ENCODE peak calls at places on chromosomes 7 and 10, in nine cellular contexts. One of them, this sample, is unnamed.

GRCh38 chr10:70174058-70174741 is 3.9 kb upstream of the SAR1A start:
- DNase-seq in GM13977: no peak
- DNase-seq in NCI-H2171 treated with DMSO at 0.1 percent for 48 hours: no peak
- DNase-seq in H4: peak; percentile 22
- DNase-seq in NCI-H1694: no peak
- DNase-seq in H54: peak; percentile 30
- DNase-seq in fibroblast of lung: peak; percentile 5
- DNase-seq in HCT116: no peak
- DNase-seq in cardiac muscle cell: no peak
- DNase-seq in this sample: no peak

GRCh38 chr7:155346285-155346684 is 48.6 kb downstream of the INSIG1 start:
- DNase-seq in GM13977: no peak
- DNase-seq in NCI-H2171 treated with DMSO at 0.1 percent for 48 hours: no peak
- DNase-seq in H4: no peak
- DNase-seq in NCI-H1694: no peak
- DNase-seq in H54: no peak
- DNase-seq in fibroblast of lung: no peak
- DNase-seq in HCT116: no peak
- DNase-seq in cardiac muscle cell: no peak
- DNase-seq in this sample: no peak

GRCh38 chr10:73965890-73966768 is 31.8 kb upstream of the VCL start:
- DNase-seq in GM13977: no peak
- DNase-seq in NCI-H2171 treated with DMSO at 0.1 percent for 48 hours: peak; percentile 62
- DNase-seq in H4: peak; percentile 99
- DNase-seq in NCI-H1694: peak; percentile 78
- DNase-seq in H54: peak; percentile 83
- DNase-seq in fibroblast of lung: peak; percentile 99
- DNase-seq in HCT116: peak; percentile 99
- DNase-seq in cardiac muscle cell: peak; percentile 99
- DNase-seq in this sample: peak; percentile 51

GRCh38 chr10:44186150-44186549 is 198.7 kb downstream of the CXCL12 start:
- DNase-seq in GM13977: no peak
- DNase-seq in NCI-H2171 treated with DMSO at 0.1 percent for 48 hours: no peak
- DNase-seq in H4: peak; percentile 67
- DNase-seq in NCI-H1694: no peak
- DNase-seq in H54: no peak
- DNase-seq in fibroblast of lung: peak; percentile 70
- DNase-seq in HCT116: no peak
- DNase-seq in cardiac muscle cell: peak; percentile 92
- DNase-seq in this sample: no peak

GRCh38 chr10:6050801-6051445 is 11.2 kb downstream of the IL2RA start:
- DNase-seq in GM13977: peak; percentile 71
- DNase-seq in NCI-H2171 treated with DMSO at 0.1 percent for 48 hours: no peak
- DNase-seq in H4: peak; percentile 77
- DNase-seq in NCI-H1694: no peak
- DNase-seq in H54: peak; percentile 24
- DNase-seq in fibroblast of lung: no peak
- DNase-seq in HCT116: no peak
- DNase-seq in cardiac muscle cell: peak; percentile 76
- DNase-seq in this sample: no peak

GRCh38 chr7:20030915-20031362 is 186.2 kb downstream of the MACC1 start:
- DNase-seq in GM13977: no peak
- DNase-seq in NCI-H2171 treated with DMSO at 0.1 percent for 48 hours: no peak
- DNase-seq in H4: peak; percentile 43
- DNase-seq in NCI-H1694: no peak
- DNase-seq in H54: no peak
- DNase-seq in fibroblast of lung: peak; percentile 84
- DNase-seq in HCT116: peak; percentile 2
- DNase-seq in cardiac muscle cell: peak; percentile 14
- DNase-seq in this sample: no peak

GRCh38 chr7:75854233-75854632 is 24.6 kb upstream of the RHBDD2 start:
- DNase-seq in GM13977: no peak
- DNase-seq in NCI-H2171 treated with DMSO at 0.1 percent for 48 hours: no peak
- DNase-seq in H4: no peak
- DNase-seq in NCI-H1694: no peak
- DNase-seq in H54: no peak
- DNase-seq in fibroblast of lung: peak; percentile 70
- DNase-seq in HCT116: no peak
- DNase-seq in cardiac muscle cell: peak; percentile 92
- DNase-seq in this sample: no peak

GRCh38 chr10:28570598-28570997 is 37.7 kb downstream of the WAC start:
- DNase-seq in GM13977: no peak
- DNase-seq in NCI-H2171 treated with DMSO at 0.1 percent for 48 hours: no peak
- DNase-seq in H4: no peak
- DNase-seq in NCI-H1694: no peak
- DNase-seq in H54: no peak
- DNase-seq in fibroblast of lung: no peak
- DNase-seq in HCT116: no peak
- DNase-seq in cardiac muscle cell: no peak
- DNase-seq in this sample: no peak

GRCh38 chr7:24668922-24669635 is 88.2 kb downstream of the GSDME start:
- DNase-seq in GM13977: no peak
- DNase-seq in NCI-H2171 treated with DMSO at 0.1 percent for 48 hours: no peak
- DNase-seq in H4: no peak
- DNase-seq in NCI-H1694: no peak
- DNase-seq in H54: no peak
- DNase-seq in fibroblast of lung: peak; percentile 29
- DNase-seq in HCT116: no peak
- DNase-seq in cardiac muscle cell: peak; percentile 29
- DNase-seq in this sample: no peak

GRCh38 chr7:123865517-123866117 is 20.6 kb downstream of the HYAL4 start:
- DNase-seq in GM13977: peak; percentile 26
- DNase-seq in NCI-H2171 treated with DMSO at 0.1 percent for 48 hours: peak; percentile 47
- DNase-seq in H4: peak; percentile 70
- DNase-seq in NCI-H1694: peak; percentile 55
- DNase-seq in H54: peak; percentile 7
- DNase-seq in fibroblast of lung: peak; percentile 48
- DNase-seq in HCT116: peak; percentile 49
- DNase-seq in cardiac muscle cell: peak; percentile 84
- DNase-seq in this sample: peak; percentile 39

GRCh38 chr10:123391275-123392028 is 237.2 kb downstream of the BUB3 start:
- DNase-seq in GM13977: peak; percentile 70
- DNase-seq in NCI-H2171 treated with DMSO at 0.1 percent for 48 hours: peak; percentile 84
- DNase-seq in H4: no peak
- DNase-seq in NCI-H1694: no peak
- DNase-seq in H54: no peak
- DNase-seq in fibroblast of lung: no peak
- DNase-seq in HCT116: no peak
- DNase-seq in cardiac muscle cell: no peak
- DNase-seq in this sample: no peak

GRCh38 chr10:79159785-79160184 is 91.0 kb downstream of the ZMIZ1 start:
- DNase-seq in GM13977: no peak
- DNase-seq in NCI-H2171 treated with DMSO at 0.1 percent for 48 hours: no peak
- DNase-seq in H4: no peak
- DNase-seq in NCI-H1694: no peak
- DNase-seq in H54: no peak
- DNase-seq in fibroblast of lung: peak; percentile 88
- DNase-seq in HCT116: no peak
- DNase-seq in cardiac muscle cell: peak; percentile 85
- DNase-seq in this sample: peak; percentile 77

GRCh38 chr7:47449810-47450586 is 131.9 kb downstream of the TNS3 start:
- DNase-seq in GM13977: no peak
- DNase-seq in NCI-H2171 treated with DMSO at 0.1 percent for 48 hours: no peak
- DNase-seq in H4: no peak
- DNase-seq in NCI-H1694: no peak
- DNase-seq in H54: no peak
- DNase-seq in fibroblast of lung: peak; percentile 86
- DNase-seq in HCT116: no peak
- DNase-seq in cardiac muscle cell: peak; percentile 30
- DNase-seq in this sample: no peak

GRCh38 chr7:141563956-141564623 is 12.9 kb downstream of the AGK start:
- DNase-seq in GM13977: no peak
- DNase-seq in NCI-H2171 treated with DMSO at 0.1 percent for 48 hours: no peak
- DNase-seq in H4: no peak
- DNase-seq in NCI-H1694: no peak
- DNase-seq in H54: no peak
- DNase-seq in fibroblast of lung: no peak
- DNase-seq in HCT116: no peak
- DNase-seq in cardiac muscle cell: no peak
- DNase-seq in this sample: no peak

GRCh38 chr10:5465976-5466450 is 33.4 kb downstream of the CALML5 start:
- DNase-seq in GM13977: no peak
- DNase-seq in NCI-H2171 treated with DMSO at 0.1 percent for 48 hours: no peak
- DNase-seq in H4: no peak
- DNase-seq in NCI-H1694: no peak
- DNase-seq in H54: no peak
- DNase-seq in fibroblast of lung: no peak
- DNase-seq in HCT116: no peak
- DNase-seq in cardiac muscle cell: no peak
- DNase-seq in this sample: no peak

GRCh38 chr7:14734839-14735321 is 167.7 kb downstream of the DGKB start:
- DNase-seq in GM13977: no peak
- DNase-seq in NCI-H2171 treated with DMSO at 0.1 percent for 48 hours: no peak
- DNase-seq in H4: peak; percentile 31
- DNase-seq in NCI-H1694: no peak
- DNase-seq in H54: peak; percentile 24
- DNase-seq in fibroblast of lung: no peak
- DNase-seq in HCT116: no peak
- DNase-seq in cardiac muscle cell: no peak
- DNase-seq in this sample: no peak

This sample was measured in retina.